ENCODE peak calls at places on chromosome X, in six cellular contexts. B is neural progenitor cell, H is astrocyte of the spinal cord, Z is lower lobe of right lung, A is Peyer's patch, J is uterus. K is an unnamed sample.

GRCh38 chrX:13690836-13691235 is 1.9 kb downstream of the RAB9A start:
- DNase-seq in B (no peak), H (no peak), Z (no peak), A (no peak), J (no peak), K (no peak)

GRCh38 chrX:101377542-101377941 is 8.4 kb downstream of the BTK start:
- DNase-seq in B (no peak), H (no peak), Z (no peak), A (no peak), J (no peak), K (no peak)

GRCh38 chrX:68842781-68843581 is 14.2 kb downstream of the EFNB1 start:
- DNase-seq in B (no peak), H (peak; percentile 77), Z (peak; percentile 58), A (no peak), J (no peak), K (no peak)

GRCh38 chrX:41877167-41877566 is 46.2 kb downstream of the CASK start:
- DNase-seq in B (no peak), H (no peak), Z (no peak), A (no peak), J (no peak), K (no peak)

GRCh38 chrX:115138040-115138439 is 51.2 kb upstream of the RBMXL3 start:
- DNase-seq in B (peak; percentile 8), H (no peak), Z (no peak), A (no peak), J (no peak), K (no peak)

GRCh38 chrX:3526749-3527148 is 180.3 kb upstream of the MXRA5 start:
- DNase-seq in B (no peak), H (peak; percentile 26), Z (no peak), A (no peak), J (no peak), K (no peak)

GRCh38 chrX:50100188-50100587 is 100.6 kb downstream of the AKAP4 start:
- DNase-seq in B (peak; percentile 23), H (no peak), Z (no peak), A (no peak), J (peak; percentile 19), K (no peak)

GRCh38 chrX:128616933-128617332 is 564.7 kb upstream of the ACTRT1 start:
- DNase-seq in B (no peak), H (no peak), Z (no peak), A (no peak), J (no peak), K (no peak)

GRCh38 chrX:32530802-32531403 is 680.4 kb downstream of the DMD start:
- DNase-seq in B (peak; percentile 79), H (peak; percentile 30), Z (no peak), A (no peak), J (peak; percentile 19), K (no peak)

GRCh38 chrX:114181195-114181594 is 402.7 kb upstream of the HTR2C start:
- DNase-seq in B (no peak), H (no peak), Z (no peak), A (no peak), J (no peak), K (no peak)

GRCh38 chrX:37454537-37455285 is 105.5 kb downstream of the PRRG1 start:
- DNase-seq in B (no peak), H (peak; percentile 27), Z (no peak), A (no peak), J (no peak), K (no peak)

GRCh38 chrX:134782796-134783195 is 124.5 kb upstream of the PLAC1 start:
- DNase-seq in B (peak; percentile 19), H (peak; percentile 52), Z (no peak), A (no peak), J (no peak), K (no peak)

GRCh38 chrX:22968494-22968893 is 31.3 kb upstream of the DDX53 start:
- DNase-seq in B (no peak), H (no peak), Z (no peak), A (no peak), J (no peak), K (no peak)

GRCh38 chrX:119618439-119618838 is 12.2 kb upstream of the NKRF start:
- DNase-seq in B (no peak), H (no peak), Z (peak; percentile 60), A (peak; percentile 74), J (no peak), K (no peak)

GRCh38 chrX:95318882-95319281 is 1365.8 kb upstream of the DIAPH2 start:
- DNase-seq in B (peak; percentile 52), H (no peak), Z (no peak), A (no peak), J (no peak), K (no peak)

GRCh38 chrX:39065051-39065871 is 264.0 kb downstream of the MID1IP1 start:
- DNase-seq in B (peak; percentile 91), H (no peak), Z (no peak), A (no peak), J (no peak), K (no peak)

GRCh38 chrX:51802917-51803688 is 59.9 kb downstream of the GSPT2 start:
- DNase-seq in B (peak; percentile 57), H (peak; percentile 62), Z (peak; percentile 52), A (peak; percentile 65), J (peak; percentile 28), K (peak; percentile 49)

GRCh38 chrX:105876658-105877057 is 54.3 kb downstream of the NRK start:
- DNase-seq in B (peak; percentile 34), H (peak; percentile 12), Z (no peak), A (no peak), J (no peak), K (no peak)

GRCh38 chrX:65697173-65697572 is 29.7 kb downstream of the MSN start:
- DNase-seq in B (no peak), H (peak; percentile 50), Z (no peak), A (no peak), J (no peak), K (no peak)

GRCh38 chrX:16993791-16994318 is 47.4 kb downstream of the REPS2 start:
- DNase-seq in B (peak; percentile 8), H (no peak), Z (no peak), A (no peak), J (no peak), K (no peak)
- TF ChIP-seq CTCF in B (peak; percentile 30), H (peak; percentile 16), Z (no peak), A (no peak), J (no peak), K (peak; percentile 24)

GRCh38 chrX:44705817-44706551 is 137.8 kb upstream of the DUSP21 start:
- DNase-seq in B (no peak), H (no peak), Z (no peak), A (no peak), J (no peak), K (no peak)

DNA sequence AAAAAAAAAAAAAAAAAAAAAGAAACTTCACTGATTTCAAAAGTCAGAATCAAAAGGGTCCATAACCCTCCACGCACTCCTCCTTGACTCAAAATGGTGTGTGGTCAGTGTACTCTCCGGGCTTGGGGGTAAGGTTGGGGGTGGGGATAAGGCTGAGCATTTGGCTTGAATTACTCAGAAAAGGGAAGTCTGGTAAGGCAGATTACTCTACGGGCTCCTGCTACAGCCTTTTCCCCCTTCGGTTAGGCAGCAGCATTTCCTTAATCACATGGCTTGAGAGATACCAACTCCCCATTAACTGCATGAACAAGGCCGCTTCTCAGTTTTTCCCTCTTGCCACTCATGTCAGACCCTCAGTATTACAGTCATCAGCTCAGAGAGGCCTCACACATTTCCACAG is 135.4 kb upstream of the DUSP21 start:
- DNase-seq in B (no peak), H (no peak), Z (no peak), A (no peak), J (no peak), K (no peak)
- H3K4me3 ChIP-seq in B (no peak overlapping the region), H (no peak overlapping the region), Z (no peak overlapping the region), A (no peak overlapping the region), J (no peak overlapping the region), K (no peak overlapping the region)

GRCh38 chrX:10756365-10756915 is 136.1 kb upstream of the MID1 start:
- DNase-seq in B (no peak), H (peak; percentile 79), Z (no peak), A (no peak), J (peak; percentile 28), K (no peak)
- TF ChIP-seq CTCF in B (no peak), H (no peak), Z (no peak), A (no peak), J (no peak), K (no peak)

GRCh38 chrX:84186603-84187358 is 1.2 kb downstream of the RPS6KA6 start:
- DNase-seq in B (no peak), H (no peak), Z (no peak), A (no peak), J (no peak), K (no peak)
- H3K4me3 ChIP-seq in B (peak overlapping the region; percentile 55), H (peak overlapping the region; percentile 57), Z (peak overlapping the region; percentile 58), A (peak overlapping the region; percentile 24), J (peak overlapping the region; percentile 60), K (peak overlapping the region; percentile 69)

DNA sequence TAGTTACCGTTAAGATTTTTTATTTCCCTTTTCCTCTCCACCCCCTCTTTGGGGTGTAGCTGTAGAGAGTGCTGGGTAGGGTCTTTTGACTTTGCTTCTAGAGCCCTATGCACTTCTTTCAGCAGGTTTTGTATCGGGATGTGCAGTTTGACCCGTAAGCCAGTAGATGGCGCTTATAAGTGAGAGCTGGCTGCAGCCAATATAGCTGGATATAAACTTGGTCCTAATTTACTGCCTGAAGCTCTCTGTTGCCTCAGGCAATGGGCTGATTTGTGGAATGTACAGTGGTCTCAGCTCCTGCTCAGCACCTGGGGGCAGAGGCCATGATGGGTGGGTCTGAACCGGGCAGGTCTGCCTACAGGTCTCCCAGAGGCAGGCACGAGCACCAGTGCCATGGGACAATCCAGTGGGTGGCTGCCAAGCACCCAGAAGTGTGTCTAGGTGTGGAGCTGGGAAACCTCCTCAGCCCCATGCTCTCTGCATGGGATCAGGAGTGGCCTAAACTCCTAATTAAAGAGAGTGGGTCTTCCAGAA is 146.5 kb downstream of the SPANXN1 start:
- DNase-seq in B (peak; percentile 15), H (no peak), Z (no peak), A (no peak), J (no peak), K (no peak)
- TF ChIP-seq CTCF in B (peak; percentile 61), H (peak; percentile 33), Z (peak; percentile 11), A (no peak), J (no peak), K (peak; percentile 34)

GRCh38 chrX:110403436-110403835 is 44.8 kb downstream of the RTL9 start:
- DNase-seq in B (no peak), H (no peak), Z (no peak), A (no peak), J (no peak), K (no peak)
- H3K4me3 ChIP-seq in B (no peak overlapping the region), H (no peak overlapping the region), Z (no peak overlapping the region), A (no peak overlapping the region), J (no peak overlapping the region), K (no peak overlapping the region)